ENCODE peak calls at places on chromosomes 1 and 21, in eight cellular contexts. L is non-pigmented ciliary epithelial cell; Q is kidney tubule cell; D is DMS153; S is skeletal muscle cell; V is stimulated activated CD4-positive, alpha-beta T cell treated with anti-CD3 and anti-CD28 coated beads, Interleukin-1b, Interleukin-23, amount 100 ng/mL, for 1 hour; B is tibial artery; K is EL. R is an unnamed sample.

GRCh38 chr1:227782226-227782625 is 33.2 kb upstream of the PRSS38 start:
- DNase-seq in L (no peak), Q (no peak), D (no peak), S (no peak), V (no peak), B (peak; percentile 37), K (no peak), R (no peak)

GRCh38 chr1:2999571-2999970 is 21.7 kb upstream of the ACTRT2 start:
- DNase-seq in L (no peak), Q (no peak), D (no peak), S (no peak), V (no peak), B (peak; percentile 53), K (no peak), R (peak; percentile 40)

GRCh38 chr21:28928578-28929124 is 64.0 kb downstream of the LTN1 start:
- DNase-seq in L (no peak), Q (no peak), D (no peak), S (no peak), V (no peak), B (no peak), K (no peak), R (no peak)

GRCh38 chr1:180358649-180359048 is 128.6 kb downstream of the LHX4 start:
- DNase-seq in L (no peak), Q (no peak), D (no peak), S (peak; percentile 18), V (no peak), B (no peak), K (no peak), R (no peak)

GRCh38 chr21:42486551-42486950 is 9.5 kb downstream of the RSPH1 start:
- DNase-seq in L (no peak), Q (no peak), D (no peak), S (no peak), V (no peak), B (no peak), K (no peak), R (no peak)

GRCh38 chr1:180680558-180681144 is 48.8 kb downstream of the XPR1 start:
- DNase-seq in L (peak; percentile 55), Q (peak; percentile 8), D (no peak), S (peak; percentile 43), V (no peak), B (no peak), K (peak; percentile 69), R (no peak)

GRCh38 chr1:208166340-208167138 is 77.6 kb downstream of the PLXNA2 start:
- DNase-seq in L (no peak), Q (peak; percentile 26), D (no peak), S (no peak), V (no peak), B (peak; percentile 11), K (no peak), R (no peak)

GRCh38 chr1:8539683-8540082 is 221.8 kb downstream of the SLC45A1 start:
- DNase-seq in L (no peak), Q (no peak), D (no peak), S (no peak), V (no peak), B (no peak), K (no peak), R (no peak)

GRCh38 chr1:63691672-63692425 is 82.0 kb upstream of the ROR1 start:
- DNase-seq in L (peak; percentile 84), Q (peak; percentile 83), D (peak; percentile 66), S (peak; percentile 90), V (no peak), B (peak; percentile 75), K (peak; percentile 77), R (no peak)

GRCh38 chr1:191882870-191883269 is 275.4 kb upstream of the RGS18 start:
- DNase-seq in L (no peak), Q (no peak), D (no peak), S (no peak), V (no peak), B (no peak), K (no peak), R (no peak)

GRCh38 chr1:11054666-11055065 is 5.2 kb downstream of the SRM start:
- DNase-seq in L (no peak), Q (no peak), D (no peak), S (no peak), V (no peak), B (no peak), K (no peak), R (no peak)

GRCh38 chr21:38925923-38926322 is 120.2 kb downstream of the ETS2 start:
- DNase-seq in L (no peak), Q (peak; percentile 86), D (no peak), S (peak; percentile 87), V (no peak), B (peak; percentile 87), K (peak; percentile 92), R (peak; percentile 78)

GRCh38 chr1:79738101-79738500 is 731.6 kb upstream of the ADGRL4 start:
- DNase-seq in L (no peak), Q (no peak), D (no peak), S (no peak), V (no peak), B (no peak), K (no peak), R (no peak)

GRCh38 chr1:158035976-158036583 is 42.6 kb downstream of the KIRREL1 start:
- DNase-seq in L (no peak), Q (peak; percentile 59), D (no peak), S (no peak), V (no peak), B (no peak), K (peak; percentile 60), R (no peak)

GRCh38 chr1:245108251-245108650 is 46.5 kb upstream of the KIF26B start:
- DNase-seq in L (no peak), Q (no peak), D (no peak), S (no peak), V (no peak), B (no peak), K (no peak), R (no peak)

GRCh38 chr1:70627910-70628309 is 216.8 kb downstream of the CTH start:
- DNase-seq in L (no peak), Q (no peak), D (peak; percentile 59), S (no peak), V (no peak), B (no peak), K (peak; percentile 1), R (no peak)

GRCh38 chr1:243234978-243235657 is 20.0 kb downstream of the CEP170 start:
- DNase-seq in L (no peak), Q (no peak), D (no peak), S (peak; percentile 15), V (no peak), B (no peak), K (peak; percentile 32), R (no peak)

GRCh38 chr1:208242829-208243521 is 1.2 kb downstream of the PLXNA2 start:
- DNase-seq in L (no peak), Q (peak; percentile 50), D (peak; percentile 52), S (no peak), V (no peak), B (no peak), K (peak; percentile 50), R (no peak)

GRCh38 chr21:28884481-28884880 is 108.2 kb downstream of the LTN1 start:
- DNase-seq in L (no peak), Q (peak; percentile 26), D (no peak), S (no peak), V (no peak), B (no peak), K (peak; percentile 6), R (no peak)

GRCh38 chr1:6745073-6745472 is 40.2 kb upstream of the CAMTA1 start:
- DNase-seq in L (no peak), Q (no peak), D (no peak), S (no peak), V (no peak), B (no peak), K (no peak), R (no peak)

GRCh38 chr1:24206516-24207394 is 19.7 kb upstream of the IFNLR1 start:
- DNase-seq in L (no peak), Q (peak; percentile 67), D (peak; percentile 26), S (no peak), V (no peak), B (no peak), K (no peak), R (no peak)

GRCh38 chr1:154627247-154628121 is 19.5 kb upstream of the ADAR start:
- DNase-seq in L (peak; percentile 49), Q (peak; percentile 86), D (peak; percentile 84), S (peak; percentile 54), V (peak; percentile 92), B (peak; percentile 90), K (peak; percentile 89), R (peak; percentile 94)

GRCh38 chr21:32467291-32467690 is 54.8 kb downstream of the EVA1C start:
- DNase-seq in L (no peak), Q (no peak), D (no peak), S (no peak), V (no peak), B (peak; percentile 25), K (no peak), R (no peak)

GRCh38 chr1:167950569-167950968 is 13.7 kb upstream of the MPC2 start:
- DNase-seq in L (no peak), Q (no peak), D (no peak), S (no peak), V (no peak), B (no peak), K (no peak), R (no peak)

GRCh38 chr21:29208666-29209059 is 78.2 kb downstream of the MAP3K7CL start:
- DNase-seq in L (peak; percentile 80), Q (peak; percentile 34), D (no peak), S (peak; percentile 76), V (no peak), B (no peak), K (peak; percentile 89), R (no peak)

GRCh38 chr1:229694053-229694693 is 68.1 kb downstream of the URB2 start:
- DNase-seq in L (peak; percentile 61), Q (peak; percentile 80), D (peak; percentile 83), S (peak; percentile 92), V (no peak), B (peak; percentile 75), K (peak; percentile 67), R (peak; percentile 77)

GRCh38 chr1:180898441-180899219 is 14.1 kb upstream of the KIAA1614 start:
- DNase-seq in L (no peak), Q (no peak), D (no peak), S (no peak), V (no peak), B (no peak), K (no peak), R (no peak)

GRCh38 chr21:16169102-16169511 is 439.3 kb downstream of the USP25 start:
- DNase-seq in L (no peak), Q (no peak), D (no peak), S (peak; percentile 21), V (no peak), B (no peak), K (peak; percentile 21), R (no peak)

GRCh38 chr1:244083544-244083943 is 32.5 kb downstream of the ZBTB18 start:
- DNase-seq in L (no peak), Q (no peak), D (no peak), S (no peak), V (no peak), B (no peak), K (no peak), R (no peak)

GRCh38 chr1:110228386-110228785 is 18.3 kb downstream of the KCNC4 start:
- DNase-seq in L (no peak), Q (peak; percentile 7), D (no peak), S (no peak), V (no peak), B (no peak), K (no peak), R (no peak)

GRCh38 chr21:31397939-31398338 is 53.9 kb upstream of the TIAM1 start:
- DNase-seq in L (no peak), Q (no peak), D (no peak), S (no peak), V (no peak), B (peak; percentile 11), K (no peak), R (no peak)

GRCh38 chr1:231037585-231038517 is 2.2 kb downstream of the FAM89A start:
- DNase-seq in L (no peak), Q (no peak), D (no peak), S (no peak), V (no peak), B (no peak), K (no peak), R (no peak)

GRCh38 chr1:2240251-2241156 is 12.4 kb downstream of the SKI start:
- DNase-seq in L (no peak), Q (peak; percentile 56), D (no peak), S (no peak), V (no peak), B (peak; percentile 95), K (no peak), R (peak; percentile 84)

GRCh38 chr1:246786606-246787238 is 62.5 kb downstream of the SCCPDH start:
- DNase-seq in L (no peak), Q (no peak), D (peak; percentile 70), S (no peak), V (no peak), B (peak; percentile 53), K (no peak), R (no peak)